ENCODE peak calls at places on chromosomes 5 and 9, in nine cellular contexts. T is cardiac muscle cell; V is tibial artery; H is pancreas; K is A549; G is ovary; E is kidney; D is right atrium auricular region; M is CD8-positive, alpha-beta T cell. W is an unnamed sample.

GRCh38 chr5:144230806-144231205 is 60.1 kb downstream of the KCTD16 start:
- DNase-seq in T (no peak), V (no peak), H (no peak), K (peak), G (no peak), E (no peak), D (no peak), M (no peak), W (no peak)

GRCh38 chr5:67215592-67216471 is 19.2 kb upstream of the CD180 start:
- DNase-seq in T (peak), V (peak), H (peak), K (no peak), G (peak), E (peak), D (peak), M (peak), W (peak)

GRCh38 chr5:176596689-176597416 is 13.1 kb downstream of the GPRIN1 start:
- DNase-seq in T (peak), V (no peak), H (no peak), K (no peak), G (no peak), E (peak), D (no peak), M (peak), W (no peak)

GRCh38 chr5:130290219-130290618 is 386.0 kb downstream of the CHSY3 start:
- DNase-seq in T (no peak), V (no peak), H (no peak), K (no peak), G (no peak), E (no peak), D (no peak), M (no peak), W (no peak)

GRCh38 chr9:9557804-9558334 is 1054.9 kb downstream of the PTPRD start:
- DNase-seq in T (no peak), V (no peak), H (no peak), K (no peak), G (no peak), E (no peak), D (no peak), M (no peak), W (no peak)

GRCh38 chr9:21611896-21612295 is 129.8 kb upstream of the IFNE start:
- DNase-seq in T (no peak), V (no peak), H (no peak), K (no peak), G (no peak), E (no peak), D (no peak), M (no peak), W (no peak)

GRCh38 chr9:94643176-94643575 is 3.9 kb upstream of the FBP1 start:
- DNase-seq in T (no peak), V (no peak), H (no peak), K (no peak), G (no peak), E (no peak), D (no peak), M (no peak), W (peak)

GRCh38 chr5:54477941-54478478 is 22.5 kb downstream of the HSPB3 start:
- DNase-seq in T (no peak), V (no peak), H (no peak), K (no peak), G (no peak), E (no peak), D (no peak), M (no peak), W (no peak)

GRCh38 chr9:128946945-128947422 is 419 bp downstream of the DOLK start:
- DNase-seq in T (peak), V (no peak), H (peak), K (peak), G (peak), E (no peak), D (no peak), M (no peak), W (no peak)

GRCh38 chr5:125564336-125564975 is 818.0 kb upstream of the ZNF608 start:
- DNase-seq in T (no peak), V (no peak), H (no peak), K (no peak), G (no peak), E (no peak), D (no peak), M (no peak), W (no peak)

GRCh38 chr9:135380321-135380960 is 99.1 kb upstream of the PPP1R26 start:
- DNase-seq in T (no peak), V (no peak), H (no peak), K (no peak), G (no peak), E (no peak), D (no peak), M (no peak), W (no peak)

GRCh38 chr9:135379540-135380267 is 99.9 kb upstream of the PPP1R26 start:
- DNase-seq in T (no peak), V (no peak), H (no peak), K (no peak), G (no peak), E (no peak), D (no peak), M (no peak), W (no peak)

GRCh38 chr9:135377431-135377830 is 102.2 kb upstream of the PPP1R26 start:
- DNase-seq in T (no peak), V (no peak), H (no peak), K (no peak), G (no peak), E (no peak), D (no peak), M (no peak), W (no peak)

GRCh38 chr9:135378751-135379150 is 100.8 kb upstream of the PPP1R26 start:
- DNase-seq in T (no peak), V (no peak), H (no peak), K (no peak), G (no peak), E (no peak), D (no peak), M (no peak), W (no peak)

DNA sequence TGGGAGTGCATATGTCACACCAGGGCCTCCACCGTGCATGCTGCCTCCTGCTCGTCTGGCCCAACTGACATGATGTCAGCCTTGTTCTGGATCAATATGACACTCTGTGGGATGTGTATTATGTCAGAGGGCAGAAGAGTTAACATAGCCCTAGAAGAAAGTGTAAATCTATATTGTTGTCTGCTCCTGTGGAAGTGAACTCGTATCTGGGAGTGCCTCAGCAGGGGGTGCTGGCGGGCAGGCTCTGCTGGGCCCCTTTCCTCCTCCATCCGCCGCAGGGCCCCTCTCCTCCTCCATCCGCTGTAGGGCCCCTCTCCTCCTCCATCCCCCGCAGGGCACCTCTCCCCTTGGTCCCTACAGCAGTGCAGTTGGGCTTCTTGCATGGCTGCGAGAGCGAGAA is 97.7 kb upstream of the PPP1R26 start:
- DNase-seq in T (no peak), V (no peak), H (no peak), K (no peak), G (no peak), E (no peak), D (no peak), M (no peak), W (no peak)
- TF ChIP-seq CTCF in T (no peak), V (no peak), H (no peak), K (no peak), G (no peak), E (no peak), D (no peak), M (no peak), W (no peak)

DNA sequence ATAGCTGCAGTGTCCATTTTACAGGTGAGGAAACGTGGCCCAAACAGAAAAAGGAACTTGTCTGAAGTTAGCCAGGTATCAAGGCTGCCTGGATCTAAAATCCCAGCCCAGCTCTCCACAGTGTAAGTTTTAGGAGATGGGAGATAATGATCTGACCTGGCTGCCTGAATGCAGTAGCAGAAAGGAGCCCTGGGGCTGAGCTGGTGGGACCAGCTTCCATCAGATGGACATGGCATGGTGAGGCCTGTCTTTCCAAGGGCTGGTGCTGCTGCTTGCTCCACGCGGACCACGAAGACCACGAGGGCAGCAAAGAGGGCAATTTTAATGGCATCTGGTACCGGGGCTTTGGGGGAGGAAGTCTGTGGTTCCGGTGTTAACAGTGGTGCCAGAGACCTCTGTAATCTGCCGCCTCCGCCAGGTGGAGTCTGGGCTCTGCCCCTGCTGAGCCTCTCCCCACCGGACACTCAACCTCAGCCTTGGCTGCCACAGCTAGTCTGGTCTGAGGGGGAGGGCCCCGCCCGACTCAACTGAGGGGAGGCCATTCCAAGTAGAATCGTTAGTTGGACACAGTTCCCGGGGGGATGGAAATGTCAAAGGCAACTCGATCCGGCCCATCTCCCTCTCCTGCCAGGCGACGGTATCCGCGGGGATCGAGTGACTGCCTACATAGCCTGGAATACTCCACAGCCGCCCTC is 650 bp downstream of the MYORG start:
- DNase-seq in T (peak), V (peak), H (peak), K (peak), G (peak), E (peak), D (peak), M (peak), W (peak)
- H3K27ac ChIP-seq in T (no peak), V (peak), H (peak), K (peak), G (no peak), E (peak), D (peak), M (peak), W (peak)

DNA sequence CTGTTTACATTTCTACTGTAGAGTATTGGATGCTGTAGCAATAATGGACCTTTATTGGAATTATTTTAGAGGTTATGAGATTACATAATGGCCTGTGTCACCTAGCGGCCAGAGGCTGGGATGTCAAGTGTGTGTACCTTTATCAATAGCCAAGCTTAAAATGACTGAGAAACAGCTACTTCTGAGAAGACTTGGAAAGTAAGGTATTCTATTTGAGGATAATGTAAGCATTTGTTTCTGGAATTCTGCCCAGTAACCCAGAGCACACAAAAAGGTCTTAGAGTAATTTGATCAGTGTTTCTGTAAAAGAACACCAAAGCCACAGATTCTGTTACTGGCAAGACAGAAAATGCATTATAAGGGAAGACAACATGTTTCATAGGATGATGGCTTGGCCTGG is 116.8 kb downstream of the MACIR start:
- DNase-seq in T (no peak), V (no peak), H (no peak), K (peak), G (no peak), E (no peak), D (no peak), M (no peak), W (no peak)
- TF ChIP-seq CTCF in T (no peak), V (no peak), H (no peak), K (no peak), G (no peak), E (no peak), D (no peak), M (no peak), W (no peak)

GRCh38 chr5:57004800-57005199 is 52.9 kb upstream of the MIER3 start:
- DNase-seq in T (no peak), V (no peak), H (no peak), K (peak), G (no peak), E (no peak), D (no peak), M (no peak), W (no peak)
- H3K27ac ChIP-seq in T (no peak), V (no peak), H (no peak), K (no peak), G (no peak), E (no peak), D (no peak), M (no peak), W (no peak)

DNA sequence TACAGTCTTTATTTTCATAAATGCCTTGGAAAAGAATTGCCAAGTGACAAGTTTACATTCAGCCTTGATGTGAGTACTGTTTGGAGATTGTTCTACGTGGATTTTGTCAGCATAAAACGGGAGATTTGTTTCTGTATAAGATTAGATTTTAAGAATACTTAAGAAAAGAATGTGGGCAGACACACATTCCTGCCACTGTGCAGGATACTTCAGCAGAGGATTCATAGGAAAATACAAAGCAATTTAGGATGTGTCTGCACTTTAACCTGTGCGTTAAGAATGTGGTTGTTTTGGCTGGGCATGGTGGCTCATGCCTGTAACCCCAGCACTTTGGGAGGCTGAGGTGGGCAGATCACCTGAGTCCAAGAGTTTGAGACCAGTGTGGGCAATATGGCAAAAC is 37.2 kb downstream of the GPR107 start:
- DNase-seq in T (no peak), V (no peak), H (no peak), K (no peak), G (no peak), E (no peak), D (no peak), M (no peak), W (no peak)
- TF ChIP-seq CTCF in T (no peak), V (no peak), H (no peak), K (no peak), G (no peak), E (no peak), D (no peak), M (no peak), W (no peak)

GRCh38 chr5:43940562-43940961 is 337.6 kb downstream of the NNT start:
- DNase-seq in T (no peak), V (no peak), H (no peak), K (no peak), G (no peak), E (no peak), D (no peak), M (no peak), W (no peak)
- H3K27ac ChIP-seq in T (no peak), V (no peak), H (no peak), K (no peak), G (no peak), E (no peak), D (no peak), M (no peak), W (no peak)

W was measured in lung.